ENCODE peak calls at places on chromosomes 7 and 10, in ten cellular contexts. E is left lung; H is GM04504; A is ascending aorta; B is posterior vena cava; W is CD8-positive, alpha-beta T cell; N is IMR-90; S is mesenteric fat pad; D is astrocyte of the spinal cord; Q is neural progenitor cell. X is an unnamed sample.

GRCh38 chr10:112507988-112508387 is 61.0 kb downstream of the VTI1A start:
- DNase-seq in E (no peak), H (no peak), A (no peak), B (no peak), W (no peak), N (no peak), S (no peak), D (no peak), Q (no peak), X (no peak)

GRCh38 chr10:132788180-132788830 is 2.4 kb upstream of the NKX6-2 start:
- DNase-seq in E (no peak), H (peak; percentile 4), A (no peak), B (no peak), W (no peak), N (peak; percentile 16), S (no peak), D (peak; percentile 9), Q (peak; percentile 73), X (no peak)

GRCh38 chr10:88131561-88132139 is 268.2 kb downstream of the PTEN start:
- DNase-seq in E (no peak), H (no peak), A (peak; percentile 83), B (no peak), W (no peak), N (no peak), S (no peak), D (peak; percentile 35), Q (no peak), X (no peak)

GRCh38 chr7:74026406-74027123 is 1.4 kb upstream of the ELN start:
- DNase-seq in E (peak; percentile 74), H (peak; percentile 33), A (peak; percentile 94), B (peak; percentile 95), W (peak; percentile 63), N (peak; percentile 46), S (peak; percentile 96), D (peak; percentile 57), Q (peak; percentile 76), X (no peak)

GRCh38 chr7:141785711-141786552 is 4.1 kb upstream of the TAS2R5 start:
- DNase-seq in E (no peak), H (peak; percentile 11), A (no peak), B (no peak), W (peak; percentile 27), N (peak; percentile 55), S (no peak), D (peak; percentile 63), Q (peak; percentile 62), X (peak; percentile 1)

GRCh38 chr7:1843271-1843861 is 173.3 kb downstream of the ELFN1 start:
- DNase-seq in E (no peak), H (peak; percentile 62), A (no peak), B (no peak), W (no peak), N (peak; percentile 12), S (no peak), D (peak; percentile 71), Q (no peak), X (peak; percentile 68)

GRCh38 chr7:141231018-141231792 is 157.3 kb downstream of the TMEM178B start:
- DNase-seq in E (no peak), H (no peak), A (no peak), B (no peak), W (no peak), N (peak; percentile 19), S (no peak), D (peak; percentile 62), Q (peak; percentile 72), X (no peak)

GRCh38 chr10:133336131-133337078 is at the start of gene CALY:
- DNase-seq in E (no peak), H (no peak), A (no peak), B (peak; percentile 85), W (peak; percentile 85), N (no peak), S (no peak), D (no peak), Q (peak; percentile 80), X (no peak)

GRCh38 chr10:1363466-1364121 is 307.4 kb downstream of the WDR37 start:
- DNase-seq in E (no peak), H (no peak), A (peak; percentile 55), B (peak; percentile 79), W (no peak), N (no peak), S (peak; percentile 88), D (no peak), Q (no peak), X (no peak)

GRCh38 chr10:14751576-14752330 is 22.9 kb downstream of the FAM107B start:
- DNase-seq in E (peak; percentile 67), H (peak; percentile 6), A (peak; percentile 79), B (peak; percentile 91), W (no peak), N (peak; percentile 26), S (no peak), D (peak; percentile 33), Q (no peak), X (no peak)

GRCh38 chr7:38506756-38507155 is 124.4 kb downstream of the AMPH start:
- DNase-seq in E (no peak), H (peak; percentile 52), A (no peak), B (no peak), W (no peak), N (peak; percentile 60), S (no peak), D (peak; percentile 17), Q (no peak), X (peak; percentile 9)

GRCh38 chr7:74354009-74354408 is 64.8 kb downstream of the CLIP2 start:
- DNase-seq in E (no peak), H (no peak), A (no peak), B (no peak), W (no peak), N (no peak), S (no peak), D (no peak), Q (no peak), X (no peak)

GRCh38 chr10:114724295-114724694 is 66.2 kb upstream of the ABLIM1 start:
- DNase-seq in E (no peak), H (no peak), A (no peak), B (no peak), W (no peak), N (no peak), S (no peak), D (no peak), Q (no peak), X (no peak)

GRCh38 chr10:2207246-2207922 is 470.1 kb upstream of the ADARB2 start:
- DNase-seq in E (no peak), H (no peak), A (no peak), B (peak; percentile 58), W (no peak), N (no peak), S (no peak), D (no peak), Q (no peak), X (no peak)

GRCh38 chr7:122885583-122886356 is 490 bp downstream of the CADPS2 start:
- DNase-seq in E (peak; percentile 43), H (no peak), A (no peak), B (peak; percentile 80), W (no peak), N (no peak), S (no peak), D (peak; percentile 56), Q (peak; percentile 83), X (no peak)

GRCh38 chr10:63896992-63897391 is 375.8 kb downstream of the REEP3 start:
- DNase-seq in E (no peak), H (no peak), A (no peak), B (no peak), W (no peak), N (no peak), S (no peak), D (no peak), Q (no peak), X (no peak)

GRCh38 chr10:131250454-131251145 is 60.9 kb downstream of the TCERG1L start:
- DNase-seq in E (no peak), H (no peak), A (no peak), B (peak; percentile 57), W (no peak), N (no peak), S (no peak), D (no peak), Q (peak; percentile 14), X (no peak)

GRCh38 chr7:15687645-15688025 is 1.2 kb upstream of the MEOX2 start:
- DNase-seq in E (peak; percentile 34), H (no peak), A (no peak), B (peak; percentile 67), W (no peak), N (no peak), S (no peak), D (no peak), Q (peak; percentile 77), X (no peak)

GRCh38 chr10:56139405-56139804 is 221.7 kb downstream of the ZWINT start:
- DNase-seq in E (no peak), H (no peak), A (no peak), B (no peak), W (no peak), N (no peak), S (no peak), D (no peak), Q (no peak), X (no peak)

GRCh38 chr10:57973451-57973850 is 294.2 kb downstream of the IPMK start:
- DNase-seq in E (no peak), H (no peak), A (no peak), B (no peak), W (no peak), N (peak; percentile 44), S (no peak), D (peak; percentile 52), Q (no peak), X (no peak)

GRCh38 chr7:13111230-13111629 is 423.8 kb downstream of the ARL4A start:
- DNase-seq in E (no peak), H (no peak), A (no peak), B (no peak), W (no peak), N (peak; percentile 70), S (no peak), D (no peak), Q (no peak), X (no peak)

GRCh38 chr10:6228010-6228511 is 25.3 kb downstream of the PFKFB3 start:
- DNase-seq in E (no peak), H (no peak), A (no peak), B (no peak), W (no peak), N (peak; percentile 61), S (no peak), D (peak; percentile 76), Q (no peak), X (peak; percentile 31)

GRCh38 chr7:15950299-15950698 is 263.8 kb upstream of the MEOX2 start:
- DNase-seq in E (no peak), H (no peak), A (no peak), B (no peak), W (no peak), N (no peak), S (no peak), D (no peak), Q (no peak), X (no peak)

GRCh38 chr7:130994378-130995115 is 260.5 kb upstream of the KLF14 start:
- DNase-seq in E (no peak), H (no peak), A (peak; percentile 74), B (no peak), W (no peak), N (no peak), S (no peak), D (no peak), Q (no peak), X (no peak)

GRCh38 chr10:60444494-60445064 is 54.9 kb upstream of the ANK3 start:
- DNase-seq in E (no peak), H (no peak), A (no peak), B (no peak), W (no peak), N (peak; percentile 63), S (no peak), D (peak; percentile 73), Q (peak; percentile 12), X (no peak)

GRCh38 chr7:157272351-157273207 is 64.2 kb upstream of the DNAJB6 start:
- DNase-seq in E (no peak), H (no peak), A (peak; percentile 63), B (peak; percentile 59), W (no peak), N (no peak), S (no peak), D (no peak), Q (no peak), X (no peak)

GRCh38 chr7:90824386-90825307 is 228.5 kb downstream of the CDK14 start:
- DNase-seq in E (no peak), H (peak; percentile 63), A (no peak), B (no peak), W (no peak), N (peak; percentile 91), S (no peak), D (peak; percentile 89), Q (no peak), X (peak; percentile 92)

GRCh38 chr7:138864667-138865066 is 66.7 kb upstream of the ATP6V0A4 start:
- DNase-seq in E (no peak), H (peak; percentile 66), A (no peak), B (no peak), W (no peak), N (peak; percentile 78), S (no peak), D (peak; percentile 65), Q (no peak), X (peak; percentile 75)